ENCODE peak calls at places on chromosomes 16 and 17, in eight cellular contexts. B is upper lobe of right lung, H is BE2C, G is ovary, I is SK-N-SH, R is adipocyte, M is OCI-LY7, F is gastrocnemius medialis. O is an unnamed sample. For H3K36me3, the result is how much of the 10 kb centered on the place peaks cover.

GRCh38 chr17:14784997-14785696 is 480.0 kb downstream of the PMP22 start:
- DNase-seq in B (no peak), H (no peak), G (no peak), I (no peak), R (no peak), M (peak), F (no peak), O (no peak)

GRCh38 chr16:58717994-58718393 is 16.1 kb downstream of the GOT2 start:
- DNase-seq in B (no peak), H (no peak), G (no peak), I (no peak), R (no peak), M (no peak), F (no peak), O (no peak)

GRCh38 chr16:2095315-2095853 is 40.3 kb downstream of the PKD1 start:
- DNase-seq in B (no peak), H (no peak), G (no peak), I (no peak), R (no peak), M (no peak), F (no peak), O (peak)

GRCh38 chr17:1143573-1143972 is 36.2 kb downstream of the ABR start:
- DNase-seq in B (no peak), H (peak), G (no peak), I (peak), R (peak), M (no peak), F (no peak), O (no peak)

GRCh38 chr16:11403534-11403795 is 58.2 kb downstream of the RMI2 start:
- DNase-seq in B (no peak), H (no peak), G (no peak), I (no peak), R (no peak), M (peak), F (no peak), O (no peak)

GRCh38 chr17:48194097-48194550 is 86.6 kb downstream of the SNX11 start:
- DNase-seq in B (no peak), H (no peak), G (no peak), I (no peak), R (no peak), M (no peak), F (no peak), O (peak)

GRCh38 chr16:1793578-1794220 is at the start of gene IGFALS:
- DNase-seq in B (peak), H (no peak), G (no peak), I (no peak), R (no peak), M (no peak), F (peak), O (no peak)

GRCh38 chr16:30533748-30534367 is 800 bp downstream of the ZNF747 start:
- DNase-seq in B (no peak), H (no peak), G (no peak), I (peak), R (no peak), M (peak), F (no peak), O (peak)

GRCh38 chr16:57985204-57986121 is 14.5 kb upstream of the CNGB1 start:
- DNase-seq in B (no peak), H (no peak), G (peak), I (peak), R (peak), M (no peak), F (no peak), O (no peak)

GRCh38 chr17:306536-307294 is 45.9 kb downstream of the RPH3AL start:
- DNase-seq in B (no peak), H (no peak), G (no peak), I (no peak), R (no peak), M (no peak), F (no peak), O (no peak)

GRCh38 chr17:9170822-9171221 is 149.5 kb downstream of the NTN1 start:
- DNase-seq in B (no peak), H (no peak), G (no peak), I (no peak), R (no peak), M (no peak), F (no peak), O (no peak)

GRCh38 chr17:8740486-8740885 is 4.2 kb downstream of the CCDC42 start:
- DNase-seq in B (no peak), H (no peak), G (no peak), I (no peak), R (no peak), M (peak), F (no peak), O (no peak)

GRCh38 chr17:51351890-51352289 is 91.5 kb downstream of the UTP18 start:
- DNase-seq in B (no peak), H (no peak), G (peak), I (no peak), R (peak), M (no peak), F (no peak), O (peak)

GRCh38 chr17:78682363-78682762 is 99.7 kb downstream of the CYTH1 start:
- DNase-seq in B (no peak), H (no peak), G (no peak), I (no peak), R (no peak), M (no peak), F (no peak), O (no peak)

GRCh38 chr16:77289331-77289809 is 90.2 kb downstream of the SYCE1L start:
- DNase-seq in B (no peak), H (no peak), G (no peak), I (peak), R (no peak), M (no peak), F (no peak), O (peak)

GRCh38 chr16:35626051-35626450 is 2166.6 kb downstream of the TP53TG3F start:
- DNase-seq in B (no peak), H (no peak), G (no peak), I (no peak), R (no peak), M (no peak), F (no peak), O (no peak)

GRCh38 chr17:57971572-57971971 is 16.4 kb upstream of the CUEDC1 start:
- DNase-seq in B (no peak), H (no peak), G (no peak), I (peak), R (no peak), M (no peak), F (no peak), O (no peak)

GRCh38 chr17:18186271-18186982 is 2.8 kb downstream of the ALKBH5 start:
- DNase-seq in B (no peak), H (no peak), G (no peak), I (no peak), R (peak), M (no peak), F (no peak), O (peak)

GRCh38 chr17:14329900-14330491 is 29.1 kb downstream of the HS3ST3B1 start:
- DNase-seq in B (no peak), H (no peak), G (no peak), I (no peak), R (no peak), M (no peak), F (no peak), O (no peak)

GRCh38 chr16:5216681-5217080 is 119.1 kb upstream of the EEF2KMT start:
- DNase-seq in B (no peak), H (no peak), G (no peak), I (no peak), R (no peak), M (no peak), F (no peak), O (peak)

GRCh38 chr16:64771273-64771672 is 350.6 kb downstream of the CDH11 start:
- DNase-seq in B (no peak), H (no peak), G (no peak), I (no peak), R (no peak), M (no peak), F (no peak), O (no peak)

GRCh38 chr17:29733151-29733550 is 110.4 kb upstream of the CORO6 start:
- DNase-seq in B (no peak), H (no peak), G (no peak), I (no peak), R (peak), M (no peak), F (no peak), O (no peak)

GRCh38 chr17:60443713-60444112 is 21.4 kb downstream of the CHCT1 start:
- DNase-seq in B (no peak), H (no peak), G (no peak), I (no peak), R (no peak), M (no peak), F (no peak), O (no peak)

GRCh38 chr16:11356573-11357331 is 11.5 kb downstream of the RMI2 start:
- DNase-seq in B (peak), H (peak), G (peak), I (peak), R (peak), M (peak), F (peak), O (peak)

GRCh38 chr17:45279898-45280297 is 18.0 kb upstream of the SPATA32 start:
- DNase-seq in B (no peak), H (no peak), G (no peak), I (no peak), R (no peak), M (no peak), F (peak), O (no peak)

GRCh38 chr17:78142113-78142861 is 3.9 kb upstream of the C17orf99 start:
- DNase-seq in B (peak), H (no peak), G (no peak), I (no peak), R (no peak), M (no peak), F (no peak), O (peak)

GRCh38 chr16:59783191-59783590 is 1049.1 kb upstream of the GOT2 start:
- DNase-seq in B (no peak), H (no peak), G (no peak), I (no peak), R (no peak), M (no peak), F (no peak), O (peak)

GRCh38 chr17:47729486-47729885 is 3.5 kb upstream of the TBX21 start:
- DNase-seq in B (peak), H (peak), G (no peak), I (no peak), R (no peak), M (no peak), F (no peak), O (no peak)

GRCh38 chr16:55668337-55669281 is 12.8 kb downstream of the SLC6A2 start:
- DNase-seq in B (no peak), H (no peak), G (no peak), I (no peak), R (peak), M (no peak), F (peak), O (peak)

GRCh38 chr17:68431661-68432071 is 25.6 kb downstream of the WIPI1 start:
- DNase-seq in B (no peak), H (peak), G (no peak), I (peak), R (no peak), M (peak), F (no peak), O (no peak)

DNA sequence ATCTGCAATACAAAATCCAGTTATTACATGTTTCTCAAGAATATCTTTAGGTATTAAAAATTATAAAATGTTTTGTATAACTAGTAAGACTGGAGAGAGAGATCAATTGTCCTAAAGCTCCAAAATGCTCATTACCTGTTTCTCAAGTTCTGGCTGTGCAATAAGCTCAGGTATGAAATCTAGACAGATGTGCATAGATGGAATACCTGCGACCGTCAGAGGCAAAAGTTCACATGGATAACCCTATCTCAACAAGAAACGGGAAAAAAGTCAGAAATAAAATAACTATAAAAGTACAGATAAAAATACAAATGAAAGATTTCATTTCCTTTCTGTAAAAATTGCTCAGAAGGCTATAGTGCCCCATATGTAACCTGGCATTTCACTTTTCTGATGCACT is 5.8 kb upstream of the BRIP1 start:
- DNase-seq in B (no peak), H (no peak), G (no peak), I (no peak), R (no peak), M (no peak), F (no peak), O (no peak)
- H3K36me3 ChIP-seq in B (half or more), H (under half), G (under half), I (half or more), R (half or more), M (half or more), F (under half), O (under half)

GRCh38 chr17:7502171-7502847 is 18.1 kb downstream of the POLR2A start:
- DNase-seq in B (no peak), H (no peak), G (no peak), I (no peak), R (no peak), M (no peak), F (no peak), O (no peak)

GRCh38 chr17:7502987-7503386 is 18.8 kb downstream of the POLR2A start:
- DNase-seq in B (no peak), H (peak), G (no peak), I (no peak), R (no peak), M (no peak), F (no peak), O (no peak)

GRCh38 chr17:7499161-7499560 is 15.0 kb downstream of the POLR2A start:
- DNase-seq in B (no peak), H (no peak), G (peak), I (no peak), R (no peak), M (no peak), F (no peak), O (no peak)

GRCh38 chr17:7501729-7502128 is 17.6 kb downstream of the POLR2A start:
- DNase-seq in B (no peak), H (no peak), G (no peak), I (no peak), R (no peak), M (no peak), F (no peak), O (no peak)

GRCh38 chr17:7503521-7503920 is 19.4 kb downstream of the POLR2A start:
- DNase-seq in B (no peak), H (no peak), G (no peak), I (no peak), R (no peak), M (no peak), F (no peak), O (no peak)
- H3K36me3 ChIP-seq in B (half or more), H (under half), G (under half), I (half or more), R (half or more), M (half or more), F (half or more), O (under half)

DNA sequence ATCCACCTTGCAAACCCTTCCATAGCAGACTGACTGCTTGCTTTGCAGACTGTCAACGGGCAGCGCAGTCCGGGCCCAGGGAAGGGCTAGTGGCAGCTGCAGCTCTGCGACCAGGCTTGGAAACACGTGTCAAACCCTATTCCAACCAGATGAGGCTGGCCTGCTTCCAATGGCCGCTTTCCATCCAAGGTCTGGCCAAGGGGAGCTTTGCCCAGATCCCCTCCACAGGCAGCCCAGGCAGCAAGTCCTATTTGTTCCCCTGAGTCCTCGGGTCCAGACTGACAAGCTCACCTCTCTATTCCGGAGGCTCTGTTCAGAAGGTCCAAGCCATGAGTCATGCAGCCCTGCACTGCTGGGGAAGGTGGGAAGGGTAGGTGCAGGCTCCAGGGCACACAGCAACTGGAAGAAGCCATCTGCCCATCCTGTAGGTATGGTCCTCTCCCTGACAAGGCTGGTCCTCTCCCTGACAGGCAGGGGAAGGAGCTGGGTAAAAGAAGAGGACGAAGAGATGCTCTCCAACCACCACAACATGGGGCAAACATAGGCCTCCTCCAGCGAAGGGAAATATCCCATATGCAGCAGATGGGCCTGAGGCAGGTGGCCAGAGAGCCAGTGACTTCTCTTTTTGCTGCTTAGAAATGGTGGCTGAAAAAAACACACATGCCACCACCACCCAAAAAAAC is 22.6 kb upstream of the AXIN2 start:
- DNase-seq in B (no peak), H (no peak), G (peak), I (peak), R (peak), M (no peak), F (no peak), O (no peak)
- H3K36me3 ChIP-seq in B (under half), H (under half), G (under half), I (under half), R (under half), M (under half), F (under half), O (under half)

GRCh38 chr16:14649816-14650215 is 17.1 kb downstream of the BFAR start:
- DNase-seq in B (no peak), H (no peak), G (no peak), I (no peak), R (no peak), M (no peak), F (no peak), O (no peak)
- H3K36me3 ChIP-seq in B (half or more), H (half or more), G (under half), I (under half), R (half or more), M (half or more), F (half or more), O (half or more)

DNA sequence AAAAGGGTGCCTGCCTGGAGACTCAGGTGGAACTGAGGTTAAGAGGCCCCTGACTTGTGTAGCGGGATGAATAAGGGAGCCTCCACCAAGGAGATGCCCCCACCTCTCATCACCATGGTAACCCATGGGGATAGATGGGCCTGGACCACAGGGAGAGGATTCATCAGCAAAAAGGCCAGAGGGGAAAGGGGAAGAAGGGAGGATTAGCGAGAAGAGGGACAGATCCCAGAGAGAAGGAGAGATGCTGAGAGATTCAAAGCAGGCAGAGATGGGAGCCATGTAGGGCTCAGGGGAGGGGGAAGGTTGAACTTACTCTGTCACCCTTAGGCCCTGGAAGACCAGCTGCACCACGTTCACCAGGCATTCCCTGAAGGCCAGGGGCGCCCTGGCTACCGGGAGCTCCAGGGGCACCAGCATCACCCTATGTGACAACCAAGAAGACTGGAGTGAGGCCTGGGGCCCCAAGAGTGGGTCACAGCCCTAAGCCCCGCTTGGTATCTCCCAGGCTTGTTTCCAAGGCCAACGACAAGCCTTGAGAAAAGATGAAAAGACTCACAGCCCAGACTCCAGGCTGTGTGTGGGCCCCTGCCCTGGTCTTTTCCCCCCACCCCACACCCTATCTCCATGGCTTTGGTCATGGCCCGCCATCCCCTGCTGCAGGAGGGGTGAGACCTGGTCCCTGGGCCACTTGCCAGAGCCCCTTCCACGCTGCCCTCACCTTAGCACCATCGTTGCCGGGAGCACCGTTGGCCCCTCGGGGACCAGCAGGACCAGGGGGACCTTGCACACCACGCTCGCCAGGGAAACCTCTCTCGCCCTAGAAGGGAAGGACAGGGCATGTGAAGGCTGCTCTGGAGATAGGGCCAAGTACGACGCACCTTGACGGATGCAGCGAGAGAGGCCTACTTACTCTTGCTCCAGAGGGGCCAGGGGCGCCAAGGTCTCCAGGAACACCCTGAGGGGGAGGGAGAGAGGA is 10.1 kb downstream of the COL1A1 start:
- DNase-seq in B (no peak), H (no peak), G (no peak), I (no peak), R (peak), M (no peak), F (no peak), O (no peak)
- H3K36me3 ChIP-seq in B (half or more), H (under half), G (under half), I (half or more), R (half or more), M (under half), F (under half), O (half or more)

DNA sequence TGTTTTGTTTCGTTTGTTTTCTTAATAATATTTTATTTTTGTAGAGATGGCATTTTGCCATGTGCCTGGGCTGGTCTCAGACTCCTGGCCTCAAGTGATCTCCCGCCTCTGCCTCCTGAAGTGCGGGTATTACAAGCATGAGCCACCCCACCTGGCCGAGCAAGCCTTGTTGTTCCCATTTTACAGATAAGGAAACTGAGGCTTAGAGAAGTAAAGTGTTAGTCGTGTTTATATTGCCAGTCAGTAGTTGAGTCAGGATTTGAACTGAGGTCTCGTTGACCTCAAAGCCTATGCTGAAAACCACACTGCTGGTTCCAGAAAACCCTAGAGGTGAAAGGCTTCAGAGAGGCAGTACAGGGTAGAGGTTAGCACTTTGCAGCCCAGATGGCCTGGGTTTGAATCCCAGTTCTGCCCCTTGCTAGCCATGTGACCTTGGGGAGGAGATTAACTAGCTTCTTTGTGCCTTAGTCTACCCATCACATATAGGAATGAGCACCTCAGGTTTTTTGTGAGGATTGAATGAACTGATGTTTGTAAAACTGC is 102.0 kb downstream of the ABCC6 start:
- DNase-seq in B (no peak), H (no peak), G (no peak), I (no peak), R (no peak), M (no peak), F (no peak), O (no peak)
- H3K36me3 ChIP-seq in B (under half), H (half or more), G (under half), I (under half), R (half or more), M (half or more), F (half or more), O (half or more)

GRCh38 chr16:85974428-85975375 is 75.7 kb downstream of the IRF8 start:
- DNase-seq in B (no peak), H (no peak), G (no peak), I (no peak), R (no peak), M (no peak), F (no peak), O (no peak)
- H3K36me3 ChIP-seq in B (under half), H (under half), G (under half), I (under half), R (under half), M (under half), F (under half), O (under half)

GRCh38 chr17:39485555-39485954 is 24.3 kb downstream of the CDK12 start:
- DNase-seq in B (no peak), H (no peak), G (no peak), I (no peak), R (peak), M (no peak), F (peak), O (peak)
- H3K36me3 ChIP-seq in B (under half), H (under half), G (under half), I (under half), R (under half), M (half or more), F (under half), O (half or more)